ENCODE peak calls at places on chromosomes 4 and X, in five cellular contexts. Z, M, G, U and I are unnamed samples.
A peak's percentile ranks its signal among the peaks of the same experiment; 100 is the strongest.

GRCh38 chr4:114782842-114783595 is 184.4 kb downstream of the UGT8 start:
- DNase-seq in M (no peak), U (no peak), Z (no peak), G (no peak), I (no peak)

GRCh38 chr4:118280501-118281218 is 72.1 kb downstream of the PRSS12 start:
- DNase-seq in U (peak; percentile 83), Z (peak; percentile 77), M (peak; percentile 25), G (peak; percentile 87), I (peak; percentile 90)

GRCh38 chrX:119755981-119756533 is 2.3 kb upstream of the SOWAHD start:
- DNase-seq in M (no peak), Z (no peak), G (no peak), U (no peak), I (no peak)

GRCh38 chr4:183986645-183987528 is 81.8 kb downstream of the STOX2 start:
- DNase-seq in G (no peak), Z (no peak), U (no peak), M (no peak), I (no peak)

GRCh38 chrX:85024044-85024443 is 20.4 kb downstream of the APOOL start:
- DNase-seq in U (peak; percentile 18), G (peak; percentile 44), Z (no peak), M (no peak), I (no peak)

GRCh38 chr4:145048817-145049216 is 49.2 kb downstream of the ANAPC10 start:
- DNase-seq in Z (no peak), M (no peak), G (no peak), U (no peak), I (no peak)

GRCh38 chr4:81635747-81636146 is 164.0 kb upstream of the RASGEF1B start:
- DNase-seq in M (peak; percentile 11), U (no peak), Z (peak; percentile 38), G (no peak), I (peak; percentile 67)

GRCh38 chr4:74059161-74059829 is 20.8 kb upstream of the CXCL3 start:
- DNase-seq in M (no peak), Z (no peak), U (no peak), G (no peak), I (no peak)

GRCh38 chr4:23060776-23061175 is 368.0 kb downstream of the GBA3 start:
- DNase-seq in G (no peak), U (peak; percentile 94), Z (peak; percentile 13), M (no peak), I (no peak)

GRCh38 chrX:107711521-107712041 is 64.0 kb downstream of the TSC22D3 start:
- DNase-seq in Z (no peak), M (no peak), U (no peak), G (no peak), I (no peak)

GRCh38 chrX:71599965-71600364 is 18.3 kb downstream of the CXCR3 start:
- DNase-seq in U (no peak), Z (no peak), M (no peak), G (no peak), I (no peak)

GRCh38 chr4:119659576-119659975 is 31.0 kb upstream of the PDE5A start:
- DNase-seq in M (no peak), U (no peak), Z (peak; percentile 19), G (peak; percentile 85), I (no peak)

GRCh38 chr4:113738251-113738650 is 23.3 kb downstream of the CAMK2D start:
- DNase-seq in U (peak; percentile 76), G (peak; percentile 65), M (no peak), Z (no peak), I (no peak)

GRCh38 chr4:176622251-176622968 is 170.3 kb downstream of the VEGFC start:
- DNase-seq in Z (no peak), G (peak; percentile 67), M (no peak), U (no peak), I (no peak)

GRCh38 chrX:23964177-23964576 is 56.4 kb downstream of the CXorf58 start:
- DNase-seq in Z (no peak), U (no peak), G (no peak), M (no peak), I (no peak)

GRCh38 chrX:145727476-145727875 is 90.2 kb upstream of the SLITRK2 start:
- DNase-seq in M (no peak), G (no peak), Z (no peak), U (no peak), I (no peak)

GRCh38 chr4:183355405-183355804 is 33.2 kb upstream of the CLDN24 start:
- DNase-seq in Z (no peak), M (no peak), G (peak; percentile 94), U (peak; percentile 69), I (peak; percentile 32)

GRCh38 chr4:85591361-85592098 is 116.6 kb downstream of the ARHGAP24 start:
- DNase-seq in G (no peak), U (no peak), M (no peak), Z (no peak), I (peak; percentile 61)

GRCh38 chr4:41709844-41710481 is 38.6 kb downstream of the PHOX2B start:
- DNase-seq in U (peak; percentile 54), G (peak; percentile 26), Z (peak; percentile 51), M (no peak), I (peak; percentile 88)

GRCh38 chr4:150739591-150739990 is 157.6 kb downstream of the MAB21L2 start:
- DNase-seq in Z (no peak), U (no peak), G (peak; percentile 18), M (no peak), I (no peak)

GRCh38 chr4:15690020-15690809 is 8.6 kb downstream of the FAM200B start:
- DNase-seq in M (peak; percentile 19), U (peak; percentile 94), G (peak; percentile 98), Z (peak; percentile 76), I (peak; percentile 90)

GRCh38 chr4:61200991-61201526 is 933 bp downstream of the ADGRL3 start:
- DNase-seq in G (peak; percentile 4), Z (peak; percentile 53), U (no peak), M (no peak), I (peak; percentile 43)

GRCh38 chr4:37641352-37641751 is 44.8 kb downstream of the RELL1 start:
- DNase-seq in M (no peak), G (no peak), Z (no peak), U (no peak), I (peak; percentile 39)

GRCh38 chr4:55549888-55550287 is 3.2 kb upstream of the CLOCK start:
- DNase-seq in M (no peak), G (peak; percentile 62), Z (peak; percentile 51), U (peak; percentile 83), I (peak; percentile 92)

GRCh38 chr4:108559067-108559793 is 61.1 kb upstream of the RPL34 start:
- DNase-seq in Z (no peak), U (no peak), M (no peak), G (peak; percentile 23), I (no peak)

GRCh38 chr4:39044947-39045734 is 12.9 kb upstream of the TMEM156 start:
- DNase-seq in M (peak; percentile 15), G (peak; percentile 34), Z (no peak), U (no peak), I (no peak)

GRCh38 chr4:70838400-70838971 is 1.2 kb downstream of the GRSF1 start:
- DNase-seq in U (no peak), Z (no peak), G (peak; percentile 36), M (no peak), I (peak; percentile 8)

DNA sequence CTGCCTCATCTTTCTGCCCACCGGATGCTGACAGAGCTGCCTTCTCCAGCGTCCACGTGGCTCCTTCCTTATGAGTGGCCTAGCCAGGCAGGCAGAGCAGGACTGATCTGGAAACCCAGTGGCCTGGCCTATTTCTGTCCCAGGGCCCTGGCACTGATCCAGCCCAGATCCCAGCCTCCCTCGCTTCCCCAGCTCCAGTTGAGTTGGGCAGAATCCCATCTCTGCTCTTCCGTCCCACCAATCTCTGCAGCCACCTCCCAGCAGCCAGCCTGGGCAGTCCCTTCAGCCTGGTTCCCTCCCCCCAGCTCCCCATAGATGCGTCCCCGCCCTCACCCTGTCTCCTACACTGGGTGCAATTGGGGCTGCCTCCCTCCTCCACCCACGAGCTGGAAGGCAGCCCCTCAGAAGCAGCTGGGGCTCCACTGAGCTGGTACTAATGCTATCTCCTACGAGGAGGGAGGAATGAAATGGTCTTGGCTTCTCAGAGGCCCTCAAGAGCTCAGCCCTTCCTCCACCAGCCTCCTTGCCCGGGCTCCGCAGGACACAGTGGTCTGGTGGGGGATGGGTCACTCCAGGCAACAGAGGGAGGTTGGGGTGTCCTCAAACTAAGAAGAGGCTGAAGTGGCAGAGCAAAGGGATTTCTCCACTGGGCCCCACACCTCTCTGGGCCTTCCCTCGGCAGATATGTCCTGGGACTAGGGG is 94.2 kb downstream of the PJA1 start:
- DNase-seq in G (peak; percentile 20), Z (no peak), U (no peak), M (peak; percentile 73), I (no peak)
- H3K4me3 ChIP-seq in G (no peak overlapping the region), Z (no peak overlapping the region), U (no peak overlapping the region), M (no peak overlapping the region), I (no peak overlapping the region)

DNA sequence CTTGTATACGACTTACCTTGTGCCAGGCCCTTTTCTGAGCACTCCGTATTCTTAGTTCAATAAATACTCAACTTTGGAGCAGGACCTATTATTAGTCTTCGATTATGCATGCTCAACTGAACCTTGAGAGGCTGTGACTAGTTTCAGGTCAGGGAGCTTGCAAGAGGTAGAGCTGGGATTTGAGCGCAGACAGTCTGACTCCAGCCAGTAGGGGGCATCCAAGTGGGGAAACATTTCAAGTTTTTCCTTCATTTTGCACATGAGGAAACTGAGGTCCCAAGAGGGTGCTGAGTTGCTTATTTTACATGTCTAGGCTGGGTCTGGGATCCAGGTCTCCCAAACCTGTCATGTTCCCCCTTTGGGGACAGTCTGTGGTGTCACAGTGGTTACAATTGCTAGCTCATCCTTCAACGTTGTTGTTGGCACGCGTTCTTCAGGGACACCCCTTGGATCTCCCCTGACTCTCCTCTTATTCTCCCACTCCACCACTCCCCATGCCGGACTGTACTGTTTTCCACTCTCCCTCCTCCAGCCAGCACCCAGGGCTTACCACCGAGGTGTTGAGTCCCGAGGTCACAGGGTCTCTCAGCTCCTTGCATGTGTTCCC is 6.7 kb upstream of the PRICKLE3 start:
- DNase-seq in M (no peak), Z (no peak), G (peak; percentile 43), U (no peak), I (peak; percentile 50)
- TF ChIP-seq CTCF in M (peak; percentile 52), Z (peak; percentile 45), G (peak; percentile 67), U (peak; percentile 68), I (peak; percentile 65)

DNA sequence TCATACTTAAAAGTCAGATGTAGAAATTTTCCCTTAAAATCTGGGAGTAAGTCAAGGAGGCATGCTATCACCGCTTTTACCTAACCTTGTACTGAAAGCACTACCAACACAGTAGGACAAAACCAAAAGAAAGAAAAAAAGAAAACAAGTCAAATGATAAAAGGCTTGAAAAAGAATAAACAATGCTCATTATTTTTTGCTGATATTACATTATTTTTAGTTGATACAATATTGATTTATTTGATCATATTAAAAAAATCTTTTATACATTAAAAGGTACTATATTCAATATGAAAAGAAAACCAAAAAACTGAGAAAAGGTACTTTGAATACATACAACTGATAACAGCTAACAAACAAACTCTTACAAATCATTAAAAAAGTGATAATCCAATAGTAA is 164.3 kb downstream of the FAM13A start:
- DNase-seq in M (no peak), Z (no peak), G (no peak), U (no peak), I (no peak)
- H3K4me3 ChIP-seq in M (no peak overlapping the region), Z (no peak overlapping the region), G (no peak overlapping the region), U (no peak overlapping the region), I (no peak overlapping the region)

GRCh38 chr4:110163327-110164070 is 34.9 kb downstream of the ELOVL6 start:
- DNase-seq in M (no peak), G (peak; percentile 88), Z (no peak), U (peak; percentile 34), I (peak; percentile 73)

GRCh38 chr4:110164251-110164650 is 34.2 kb downstream of the ELOVL6 start:
- DNase-seq in Z (no peak), M (no peak), U (no peak), G (peak; percentile 40), I (peak; percentile 57)

GRCh38 chr4:110165382-110166285 is 32.8 kb downstream of the ELOVL6 start:
- DNase-seq in M (no peak), U (no peak), Z (peak; percentile 44), G (peak; percentile 59), I (peak; percentile 91)

GRCh38 chr4:110160616-110161015 is 37.8 kb downstream of the ELOVL6 start:
- DNase-seq in Z (no peak), U (no peak), M (no peak), G (peak; percentile 19), I (no peak)

GRCh38 chr4:110164856-110165255 is 33.6 kb downstream of the ELOVL6 start:
- DNase-seq in Z (no peak), G (no peak), U (no peak), M (no peak), I (peak; percentile 61)
- TF ChIP-seq CTCF in Z (no peak), G (no peak), U (no peak), M (no peak), I (no peak)